ENCODE peak calls at places on chromosomes 12 and 14, in six cellular contexts. R, W, C, Q, P and M are unnamed samples.

GRCh38 chr12:76033116-76034001 is 1.8 kb upstream of the PHLDA1 start:
- DNase-seq in R (no peak), W (no peak), C (no peak), Q (no peak), P (peak; percentile 58), M (no peak)

GRCh38 chr12:71216725-71217579 is 59.2 kb upstream of the TSPAN8 start:
- DNase-seq in R (peak; percentile 28), W (no peak), C (no peak), Q (peak; percentile 45), P (peak; percentile 58), M (no peak)

GRCh38 chr12:101536069-101536674 is 58.6 kb upstream of the MYBPC1 start:
- DNase-seq in R (no peak), W (no peak), C (no peak), Q (no peak), P (no peak), M (no peak)

GRCh38 chr12:68111995-68112394 is 47.5 kb downstream of the IFNG start:
- DNase-seq in R (no peak), W (no peak), C (no peak), Q (no peak), P (peak; percentile 4), M (no peak)

GRCh38 chr12:53695148-53696138 is 19.6 kb upstream of the ATP5MC2 start:
- DNase-seq in R (no peak), W (no peak), C (no peak), Q (peak; percentile 29), P (peak; percentile 86), M (no peak)

GRCh38 chr12:481422-481821 is 21.7 kb downstream of the B4GALNT3 start:
- DNase-seq in R (peak; percentile 24), W (peak; percentile 52), C (no peak), Q (no peak), P (no peak), M (peak; percentile 13)

GRCh38 chr14:26594148-26594547 is 3.7 kb downstream of the NOVA1 start:
- DNase-seq in R (no peak), W (no peak), C (no peak), Q (no peak), P (no peak), M (no peak)

GRCh38 chr12:88578821-88579518 is 1.3 kb downstream of the KITLG start:
- DNase-seq in R (peak; percentile 37), W (no peak), C (no peak), Q (peak; percentile 52), P (peak; percentile 73), M (no peak)

GRCh38 chr14:75454963-75455546 is 27.2 kb downstream of the JDP2 start:
- DNase-seq in R (peak; percentile 15), W (no peak), C (no peak), Q (peak; percentile 31), P (peak; percentile 58), M (peak; percentile 40)

GRCh38 chr14:53954551-53955233 is 1.9 kb downstream of the BMP4 start:
- DNase-seq in R (no peak), W (no peak), C (no peak), Q (peak; percentile 21), P (peak; percentile 78), M (no peak)

GRCh38 chr12:110565919-110566871 is 16.9 kb downstream of the PPTC7 start:
- DNase-seq in R (peak; percentile 78), W (no peak), C (no peak), Q (no peak), P (no peak), M (no peak)

GRCh38 chr12:116133609-116134214 is 143.8 kb downstream of the MED13L start:
- DNase-seq in R (no peak), W (no peak), C (no peak), Q (no peak), P (no peak), M (no peak)

GRCh38 chr14:64114166-64114565 is 180.0 kb downstream of the ESR2 start:
- DNase-seq in R (no peak), W (no peak), C (no peak), Q (no peak), P (peak; percentile 13), M (no peak)

GRCh38 chr14:68616255-68616902 is 176.5 kb downstream of the ZFP36L1 start:
- DNase-seq in R (no peak), W (no peak), C (no peak), Q (peak; percentile 56), P (peak; percentile 43), M (no peak)

GRCh38 chr14:21539154-21539940 is 13.2 kb upstream of the SALL2 start:
- DNase-seq in R (no peak), W (no peak), C (no peak), Q (no peak), P (no peak), M (no peak)

GRCh38 chr14:97280526-97280925 is 483.3 kb downstream of the VRK1 start:
- DNase-seq in R (no peak), W (no peak), C (no peak), Q (no peak), P (no peak), M (peak; percentile 22)

GRCh38 chr12:116863275-116863767 is 17.9 kb downstream of the HRK start:
- DNase-seq in R (peak; percentile 52), W (no peak), C (peak; percentile 41), Q (peak; percentile 65), P (peak; percentile 65), M (no peak)

GRCh38 chr14:76133103-76133502 is 18.6 kb upstream of the GPATCH2L start:
- DNase-seq in R (peak; percentile 13), W (no peak), C (no peak), Q (peak; percentile 16), P (peak; percentile 65), M (peak; percentile 4)

GRCh38 chr12:21934173-21934572 is 7.1 kb downstream of the ABCC9 start:
- DNase-seq in R (no peak), W (no peak), C (no peak), Q (no peak), P (peak; percentile 38), M (no peak)

GRCh38 chr14:97827746-97828145 is 1030.6 kb downstream of the VRK1 start:
- DNase-seq in R (no peak), W (no peak), C (no peak), Q (no peak), P (peak; percentile 0), M (no peak)

GRCh38 chr14:29853272-29853671 is 74.4 kb downstream of the PRKD1 start:
- DNase-seq in R (no peak), W (no peak), C (no peak), Q (no peak), P (no peak), M (no peak)

GRCh38 chr14:91058017-91058675 is 2.3 kb downstream of the RPS6KA5 start:
- DNase-seq in R (no peak), W (no peak), C (no peak), Q (no peak), P (peak; percentile 19), M (no peak)

GRCh38 chr12:89980236-89980635 is 271.6 kb upstream of the ATP2B1 start:
- DNase-seq in R (no peak), W (no peak), C (peak; percentile 65), Q (peak; percentile 17), P (peak; percentile 87), M (no peak)

GRCh38 chr12:115251727-115252126 is 567.8 kb upstream of the TBX3 start:
- DNase-seq in R (no peak), W (no peak), C (no peak), Q (no peak), P (no peak), M (no peak)

GRCh38 chr14:91144425-91145145 is 30.7 kb downstream of the DGLUCY start:
- DNase-seq in R (no peak), W (no peak), C (no peak), Q (no peak), P (peak; percentile 86), M (no peak)

GRCh38 chr14:95045255-95045701 is 112.1 kb downstream of the DICER1 start:
- DNase-seq in R (no peak), W (no peak), C (no peak), Q (no peak), P (no peak), M (no peak)

GRCh38 chr12:110279561-110279960 is 1.5 kb upstream of the ATP2A2 start:
- DNase-seq in R (no peak), W (no peak), C (no peak), Q (no peak), P (no peak), M (no peak)

GRCh38 chr12:22271036-22271435 is 63.5 kb downstream of the ST8SIA1 start:
- DNase-seq in R (no peak), W (no peak), C (peak; percentile 62), Q (peak; percentile 21), P (peak; percentile 72), M (peak; percentile 88)

GRCh38 chr14:73276836-73277235 is 39.5 kb downstream of the PAPLN start:
- DNase-seq in R (no peak), W (no peak), C (no peak), Q (no peak), P (no peak), M (no peak)

GRCh38 chr12:54017027-54017788 is 8.4 kb downstream of the HOXC8 start:
- DNase-seq in R (no peak), W (no peak), C (no peak), Q (peak; percentile 80), P (peak; percentile 44), M (no peak)

GRCh38 chr12:122064780-122065588 is 13.6 kb upstream of the MLXIP start:
- DNase-seq in R (peak; percentile 69), W (no peak), C (no peak), Q (peak; percentile 74), P (peak; percentile 98), M (no peak)

GRCh38 chr12:1619599-1619998 is 9.4 kb upstream of the WNT5B start:
- DNase-seq in R (no peak), W (no peak), C (no peak), Q (no peak), P (no peak), M (no peak)

GRCh38 chr14:64654072-64654899 is 49.9 kb upstream of the PLEKHG3 start:
- DNase-seq in R (peak; percentile 60), W (no peak), C (peak; percentile 63), Q (peak; percentile 78), P (peak; percentile 85), M (peak; percentile 47)

GRCh38 chr12:124386059-124386458 is 91.2 kb downstream of the RFLNA start:
- DNase-seq in R (no peak), W (no peak), C (no peak), Q (peak; percentile 64), P (no peak), M (no peak)
- H3K4me3 ChIP-seq in R (no peak overlapping the region), W (peak overlapping the region; percentile 1), C (peak overlapping the region; percentile 93), Q (peak overlapping the region; percentile 79), P (peak overlapping the region; percentile 6), M (peak overlapping the region; percentile 23)

DNA sequence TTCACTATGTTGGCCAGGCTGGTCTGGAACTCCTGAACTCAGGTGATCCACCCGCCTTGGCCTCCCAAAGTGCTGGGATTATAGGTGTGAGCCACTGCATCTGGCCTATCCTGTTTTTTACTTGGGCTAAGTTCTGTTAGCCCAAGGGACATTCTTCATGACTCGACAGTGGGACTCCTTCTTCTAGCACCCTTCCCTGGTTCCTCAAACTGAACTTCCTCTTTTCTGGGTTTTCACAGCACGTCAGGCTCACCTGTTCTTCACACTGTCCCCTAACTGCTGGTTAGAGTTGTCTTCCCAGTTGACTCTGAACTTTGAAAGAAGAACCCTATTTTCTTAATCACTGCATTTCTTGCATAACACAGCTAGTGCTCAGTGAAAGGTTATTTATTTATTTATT is 22.5 kb downstream of the CABP1 start:
- DNase-seq in R (no peak), W (no peak), C (no peak), Q (no peak), P (no peak), M (no peak)
- TF ChIP-seq CTCF in R (no peak), W (no peak), C (no peak), Q (no peak), P (no peak), M (no peak)

GRCh38 chr12:59803735-59804134 is 207.9 kb downstream of the SLC16A7 start:
- DNase-seq in R (no peak), W (no peak), C (no peak), Q (no peak), P (peak; percentile 12), M (peak; percentile 1)
- H3K4me3 ChIP-seq in R (peak overlapping the region; percentile 11), W (peak overlapping the region; percentile 53), C (no peak overlapping the region), Q (no peak overlapping the region), P (no peak overlapping the region), M (no peak overlapping the region)

GRCh38 chr14:101196795-101197590 is 293.5 kb upstream of the RTL1 start:
- DNase-seq in R (no peak), W (no peak), C (no peak), Q (no peak), P (no peak), M (no peak)
- TF ChIP-seq CTCF in R (no peak), W (no peak), C (no peak), Q (no peak), P (no peak), M (no peak)